ENCODE peak calls at places on chromosomes 2 and 18, in nine cellular contexts. T is upper lobe of left lung; P is astrocyte; D is H7; Z is CD8-positive, alpha-beta T cell; M is esophagus squamous epithelium; O is Peyer's patch; X is heart right ventricle; N is right cardiac atrium. J is an unnamed sample.
A peak's percentile ranks its signal among the peaks of the same experiment; 100 is the strongest.

GRCh38 chr2:237196866-237197618 is 111.4 kb downstream of the COPS8 start:
- DNase-seq in X (no peak), D (no peak), T (no peak), Z (no peak), O (no peak), N (no peak), P (peak; percentile 80), M (no peak), J (no peak)

GRCh38 chr2:203446071-203446481 is 89.0 kb downstream of the RAPH1 start:
- DNase-seq in Z (no peak), P (peak; percentile 72), X (no peak), M (no peak), N (no peak), D (no peak), O (no peak), T (no peak), J (no peak)

GRCh38 chr2:72825271-72826155 is at the start of gene EXOC6B:
- DNase-seq in X (peak; percentile 95), N (peak; percentile 98), O (peak; percentile 84), T (peak; percentile 92), Z (peak; percentile 67), M (peak; percentile 43), D (peak; percentile 97), P (peak; percentile 79), J (peak; percentile 92)

GRCh38 chr2:239443666-239444567 is 43.1 kb upstream of the HDAC4 start:
- DNase-seq in P (peak; percentile 67), O (no peak), T (no peak), M (no peak), Z (no peak), N (no peak), D (no peak), X (no peak), J (peak; percentile 48)

GRCh38 chr18:13541621-13542519 is 184.5 kb downstream of the FAM210A start:
- DNase-seq in T (no peak), Z (no peak), P (no peak), O (no peak), N (no peak), D (no peak), X (no peak), M (no peak), J (peak; percentile 60)

GRCh38 chr18:51039138-51040112 is 9.4 kb downstream of the SMAD4 start:
- DNase-seq in M (no peak), Z (no peak), T (no peak), X (no peak), N (no peak), P (peak; percentile 25), D (peak; percentile 49), O (no peak), J (no peak)

GRCh38 chr18:21735452-21736015 is 5.1 kb upstream of the MIB1 start:
- DNase-seq in T (peak; percentile 73), Z (peak; percentile 12), O (peak; percentile 52), D (peak; percentile 49), M (no peak), X (no peak), N (peak; percentile 65), P (no peak), J (no peak)

GRCh38 chr2:14656146-14656545 is 23.6 kb downstream of the LRATD1 start:
- DNase-seq in X (no peak), O (no peak), T (no peak), M (no peak), Z (no peak), P (no peak), N (no peak), D (no peak), J (no peak)

GRCh38 chr2:41869542-41870256 is 178.1 kb upstream of the PKDCC start:
- DNase-seq in P (no peak), M (no peak), O (peak; percentile 52), T (peak; percentile 52), X (peak; percentile 85), D (peak; percentile 81), N (peak; percentile 92), Z (peak; percentile 44), J (peak; percentile 75)

GRCh38 chr2:96320326-96321229 is 4.5 kb upstream of the ITPRIPL1 start:
- DNase-seq in O (no peak), P (no peak), N (no peak), T (no peak), D (peak; percentile 41), Z (no peak), X (no peak), M (no peak), J (no peak)

GRCh38 chr2:96318723-96319122 is 6.4 kb upstream of the ITPRIPL1 start:
- DNase-seq in O (no peak), D (no peak), T (no peak), Z (no peak), M (no peak), P (no peak), X (no peak), N (no peak), J (no peak)

GRCh38 chr2:96321230-96322103 is 3.6 kb upstream of the ITPRIPL1 start:
- DNase-seq in M (no peak), T (peak; percentile 54), P (no peak), X (peak; percentile 71), D (peak; percentile 90), O (peak; percentile 86), Z (peak; percentile 45), N (peak; percentile 84), J (no peak)

GRCh38 chr2:96317584-96317997 is 7.5 kb upstream of the ITPRIPL1 start:
- DNase-seq in P (no peak), T (no peak), N (no peak), M (no peak), D (no peak), X (no peak), O (no peak), Z (no peak), J (no peak)

DNA sequence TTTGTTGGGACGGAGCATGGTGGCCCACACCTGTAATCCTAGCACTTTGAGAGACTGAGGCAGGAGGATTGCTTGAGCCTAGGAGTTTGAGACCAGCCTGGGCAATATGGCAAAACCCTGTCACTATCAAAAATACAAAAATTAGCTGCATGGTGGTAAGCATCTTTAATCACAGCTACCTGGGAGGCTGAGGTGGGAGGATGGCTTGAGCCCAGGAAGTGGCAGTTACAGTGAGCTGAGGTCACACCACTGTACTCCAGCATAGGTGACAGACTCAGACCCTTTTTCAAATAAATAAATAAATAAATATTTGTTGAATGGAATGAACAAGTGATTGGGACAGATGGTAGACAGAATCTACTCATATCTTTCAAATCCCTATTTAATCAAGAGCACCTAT is 5.7 kb upstream of the ITPRIPL1 start:
- DNase-seq in M (no peak), N (no peak), T (no peak), P (no peak), O (no peak), D (no peak), Z (no peak), X (no peak), J (no peak)
- H3K27me3 ChIP-seq in M (peaks cover 13% of the 10 kb centered on the region), N (no peaks in the 10 kb centered on the region), T (no peaks in the 10 kb centered on the region), P (peaks cover 15% of the 10 kb centered on the region), O (no peaks in the 10 kb centered on the region), D (peaks cover 46% of the 10 kb centered on the region), Z (no peaks in the 10 kb centered on the region), X (peaks cover 8% of the 10 kb centered on the region), J (no peaks in the 10 kb centered on the region)

GRCh38 chr2:30030361-30030760 is 109.0 kb upstream of the ALK start:
- DNase-seq in D (no peak), P (no peak), N (no peak), O (no peak), T (no peak), M (no peak), Z (no peak), X (no peak), J (no peak)
- H3K4me3 ChIP-seq in D (no peak overlapping the region), P (no peak overlapping the region), N (no peak overlapping the region), O (no peak overlapping the region), T (no peak overlapping the region), M (no peak overlapping the region), Z (no peak overlapping the region), X (no peak overlapping the region), J (no peak overlapping the region)

GRCh38 chr2:196875414-196875813 is 51.1 kb downstream of the PGAP1 start:
- DNase-seq in Z (no peak), T (no peak), D (no peak), X (no peak), N (no peak), M (no peak), P (no peak), O (no peak), J (no peak)

GRCh38 chr2:196876364-196876763 is 50.1 kb downstream of the PGAP1 start:
- DNase-seq in O (no peak), T (no peak), P (no peak), M (no peak), X (no peak), N (no peak), Z (no peak), D (no peak), J (no peak)
- H3K27me3 ChIP-seq in O (no peaks in the 10 kb centered on the region), T (no peaks in the 10 kb centered on the region), P (no peaks in the 10 kb centered on the region), M (no peaks in the 10 kb centered on the region), X (no peaks in the 10 kb centered on the region), N (no peaks in the 10 kb centered on the region), Z (no peaks in the 10 kb centered on the region), D (no peaks in the 10 kb centered on the region), J (no peaks in the 10 kb centered on the region)

GRCh38 chr2:215937190-215937589 is 76.2 kb downstream of the MREG start:
- DNase-seq in D (no peak), N (no peak), P (no peak), O (no peak), X (no peak), Z (no peak), T (no peak), M (no peak), J (no peak)
- H3K4me3 ChIP-seq in D (no peak overlapping the region), N (no peak overlapping the region), P (no peak overlapping the region), O (no peak overlapping the region), X (no peak overlapping the region), Z (no peak overlapping the region), T (no peak overlapping the region), M (no peak overlapping the region), J (no peak overlapping the region)

GRCh38 chr2:95074663-95075439 is 46.8 kb downstream of the MRPS5 start:
- DNase-seq in D (no peak), P (no peak), M (no peak), X (no peak), Z (peak; percentile 19), N (no peak), O (peak; percentile 52), T (peak; percentile 59), J (no peak)

GRCh38 chr2:95073856-95074662 is 47.5 kb downstream of the MRPS5 start:
- DNase-seq in P (no peak), O (no peak), X (no peak), T (no peak), M (no peak), Z (no peak), D (peak; percentile 11), N (no peak), J (no peak)

GRCh38 chr2:95077521-95077807 is 44.1 kb downstream of the MRPS5 start:
- DNase-seq in T (no peak), X (no peak), O (no peak), P (no peak), N (no peak), D (no peak), Z (no peak), M (no peak), J (no peak)

GRCh38 chr2:95076705-95077520 is 44.7 kb downstream of the MRPS5 start:
- DNase-seq in O (peak; percentile 82), X (peak; percentile 74), T (peak; percentile 94), D (peak; percentile 85), N (peak; percentile 86), M (no peak), P (peak; percentile 16), Z (peak; percentile 71), J (no peak)

DNA sequence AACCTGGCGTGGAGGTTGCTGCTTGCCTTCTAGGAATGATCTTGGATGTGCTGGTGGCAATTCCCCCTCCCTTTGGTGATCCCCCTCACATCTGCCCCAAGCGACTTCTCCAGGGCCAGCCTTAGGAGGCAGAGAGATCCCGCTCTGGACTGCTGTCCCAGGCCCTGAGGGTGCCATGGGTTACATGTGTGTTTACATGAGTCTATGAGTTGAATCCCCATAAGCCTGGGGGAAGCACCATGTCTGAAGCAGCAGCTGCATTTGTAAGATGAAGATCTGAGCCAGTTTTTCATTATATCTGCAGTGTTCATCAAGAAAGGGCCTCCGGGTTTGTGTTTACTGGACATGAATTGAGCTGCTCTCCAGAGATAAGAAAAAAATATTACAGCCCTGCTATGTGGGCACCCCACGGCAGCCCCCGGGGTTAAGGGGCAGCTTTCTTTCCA is 46.1 kb downstream of the MRPS5 start:
- DNase-seq in Z (no peak), M (no peak), P (no peak), T (no peak), N (no peak), X (no peak), O (no peak), D (no peak), J (no peak)
- H3K27me3 ChIP-seq in Z (no peaks in the 10 kb centered on the region), M (no peaks in the 10 kb centered on the region), P (peaks cover 22% of the 10 kb centered on the region), T (no peaks in the 10 kb centered on the region), N (no peaks in the 10 kb centered on the region), X (peaks cover 40% of the 10 kb centered on the region), O (no peaks in the 10 kb centered on the region), D (peaks cover 9% of the 10 kb centered on the region), J (no peaks in the 10 kb centered on the region)

J was measured in right atrium auricular region.